ENCODE peak calls at places on chromosomes 2 and 18, in five cellular contexts. M, J, G, Z and R are unnamed samples.

GRCh38 chr2:201618744-201619654 is 24.3 kb downstream of the TMEM237 start:
- DNase-seq in M (no peak), J (peak), G (no peak), Z (peak), R (peak)

GRCh38 chr2:222313816-222314215 is 15.0 kb upstream of the PAX3 start:
- DNase-seq in M (no peak), J (no peak), G (no peak), Z (no peak), R (no peak)

GRCh38 chr2:134788417-134788816 is 50.0 kb upstream of the ACMSD start:
- DNase-seq in M (no peak), J (no peak), G (no peak), Z (no peak), R (no peak)

GRCh38 chr2:163395602-163396001 is 340.2 kb downstream of the FIGN start:
- DNase-seq in M (no peak), J (no peak), G (no peak), Z (no peak), R (no peak)

GRCh38 chr18:79816981-79817606 is 19.4 kb downstream of the KCNG2 start:
- DNase-seq in M (no peak), J (no peak), G (no peak), Z (no peak), R (no peak)

GRCh38 chr2:105969552-105969951 is 224.5 kb downstream of the UXS1 start:
- DNase-seq in M (no peak), J (peak), G (no peak), Z (no peak), R (no peak)

GRCh38 chr18:75320506-75320905 is 107.0 kb downstream of the SMIM21 start:
- DNase-seq in M (no peak), J (no peak), G (no peak), Z (no peak), R (no peak)

GRCh38 chr2:62662548-62662947 is 43.0 kb upstream of the EHBP1 start:
- DNase-seq in M (no peak), J (no peak), G (no peak), Z (no peak), R (no peak)

GRCh38 chr2:207746131-207746530 is 23.6 kb downstream of the FZD5 start:
- DNase-seq in M (no peak), J (peak), G (peak), Z (peak), R (no peak)

GRCh38 chr2:75606851-75607798 is 39.5 kb upstream of the MRPL19 start:
- DNase-seq in M (no peak), J (no peak), G (no peak), Z (no peak), R (no peak)

GRCh38 chr2:160427629-160428424 is 65.8 kb downstream of the RBMS1 start:
- DNase-seq in M (no peak), J (no peak), G (no peak), Z (no peak), R (no peak)

GRCh38 chr2:20326163-20326780 is 24.4 kb downstream of the PUM2 start:
- DNase-seq in M (no peak), J (peak), G (peak), Z (no peak), R (no peak)

GRCh38 chr2:207505180-207505579 is 24.6 kb upstream of the CREB1 start:
- DNase-seq in M (no peak), J (no peak), G (no peak), Z (no peak), R (no peak)